ENCODE peak calls at places on chromosomes 2 and 18, in four cellular contexts. W is HepG2, H is K562, A is GM12878. Y is an unnamed sample.

GRCh38 chr2:201839727-201840126 is 33.4 kb downstream of the CDK15 start:
- DNase-seq in W (no peak), H (no peak), A (no peak), Y (no peak)

GRCh38 chr2:109407401-109408335 is 206.1 kb downstream of the SEPTIN10 start:
- DNase-seq in W (no peak), A (no peak), H (no peak), Y (no peak)

GRCh38 chr2:8545676-8546318 is 136.1 kb upstream of the ID2 start:
- DNase-seq in W (no peak), A (no peak), H (no peak), Y (no peak)

GRCh38 chr2:162057426-162057825 is 16.6 kb downstream of the DPP4 start:
- DNase-seq in W (no peak), H (no peak), A (no peak), Y (no peak)

GRCh38 chr2:106193491-106193976 is 567 bp downstream of the UXS1 start:
- DNase-seq in W (peak; percentile 15), H (no peak), A (no peak), Y (peak; percentile 40)

GRCh38 chr2:26805241-26805676 is 19.4 kb downstream of the CENPA start:
- DNase-seq in H (no peak), A (no peak), W (no peak), Y (no peak)

GRCh38 chr2:118032169-118033013 is 18.5 kb upstream of the CCDC93 start:
- DNase-seq in H (peak; percentile 51), A (no peak), W (peak; percentile 44), Y (peak; percentile 38)

GRCh38 chr2:195560209-195560907 is 96.7 kb upstream of the SLC39A10 start:
- DNase-seq in H (no peak), W (no peak), A (no peak), Y (no peak)

GRCh38 chr2:104945866-104946265 is 92.0 kb downstream of the POU3F3 start:
- DNase-seq in A (no peak), W (no peak), H (no peak), Y (no peak)

GRCh38 chr2:50791271-50791670 is 240.7 kb downstream of the NRXN1 start:
- DNase-seq in W (no peak), A (no peak), H (no peak), Y (no peak)

GRCh38 chr2:231308219-231308618 is 87.3 kb upstream of the B3GNT7 start:
- DNase-seq in W (no peak), H (no peak), A (no peak), Y (no peak)

GRCh38 chr18:64097497-64097896 is 51.4 kb downstream of the LINC00305 start:
- DNase-seq in W (no peak), A (no peak), H (no peak), Y (no peak)

GRCh38 chr2:234496835-234497591 is at the start of gene ARL4C:
- DNase-seq in W (peak; percentile 37), A (no peak), H (peak; percentile 89), Y (peak; percentile 73)

GRCh38 chr18:60232541-60232940 is 140.0 kb downstream of the MC4R start:
- DNase-seq in A (no peak), H (no peak), W (no peak), Y (no peak)

GRCh38 chr2:219752731-219753130 is 125.3 kb downstream of the SLC4A3 start:
- DNase-seq in H (no peak), W (no peak), A (no peak), Y (no peak)

GRCh38 chr18:63111549-63112402 is 207.8 kb downstream of the BCL2 start:
- DNase-seq in H (no peak), W (no peak), A (no peak), Y (no peak)

GRCh38 chr2:14292964-14293363 is 339.6 kb upstream of the LRATD1 start:
- DNase-seq in H (no peak), A (no peak), W (no peak), Y (no peak)

GRCh38 chr18:21820035-21820810 is 79.6 kb downstream of the MIB1 start:
- DNase-seq in W (peak; percentile 8), H (peak; percentile 22), A (no peak), Y (no peak)

GRCh38 chr2:231127936-231128335 is 3.1 kb upstream of the HTR2B start:
- DNase-seq in W (no peak), H (no peak), A (no peak), Y (no peak)

GRCh38 chr2:150491943-150492342 is 4.5 kb upstream of the RND3 start:
- DNase-seq in H (no peak), A (no peak), W (no peak), Y (no peak)

GRCh38 chr2:42492691-42493467 is 903 bp downstream of the KCNG3 start:
- DNase-seq in W (no peak), H (no peak), A (no peak), Y (peak; percentile 63)

GRCh38 chr18:13810950-13811485 is 12.9 kb upstream of the MC5R start:
- DNase-seq in W (no peak), A (no peak), H (no peak), Y (no peak)

GRCh38 chr2:27855476-27855875 is 34.7 kb downstream of the RBKS start:
- DNase-seq in W (no peak), H (no peak), A (no peak), Y (no peak)

GRCh38 chr18:35050638-35051287 is 9.6 kb downstream of the MAPRE2 start:
- DNase-seq in W (no peak), A (no peak), H (no peak), Y (no peak)

GRCh38 chr2:211359353-211359752 is 803.0 kb downstream of the CPS1 start:
- DNase-seq in H (no peak), A (no peak), W (no peak), Y (no peak)

GRCh38 chr18:61551586-61551985 is 218.4 kb downstream of the CDH20 start:
- DNase-seq in H (peak; percentile 18), A (peak; percentile 7), W (peak; percentile 46), Y (no peak)

GRCh38 chr18:9428862-9429661 is 46.3 kb upstream of the RALBP1 start:
- DNase-seq in H (no peak), W (no peak), A (no peak), Y (no peak)

GRCh38 chr2:144449028-144449406 is 70.9 kb downstream of the ZEB2 start:
- DNase-seq in W (no peak), A (no peak), H (no peak), Y (peak; percentile 57)

GRCh38 chr2:158691619-158692018 is 103.5 kb upstream of the DAPL1 start:
- DNase-seq in W (no peak), A (no peak), H (no peak), Y (no peak)

GRCh38 chr2:241545113-241545512 is 13.4 kb upstream of the BOK start:
- DNase-seq in W (no peak), H (no peak), A (no peak), Y (no peak)
- TF ChIP-seq NR2C2 in W (no peak), H (no peak), A (no peak), Y (no peak)

DNA sequence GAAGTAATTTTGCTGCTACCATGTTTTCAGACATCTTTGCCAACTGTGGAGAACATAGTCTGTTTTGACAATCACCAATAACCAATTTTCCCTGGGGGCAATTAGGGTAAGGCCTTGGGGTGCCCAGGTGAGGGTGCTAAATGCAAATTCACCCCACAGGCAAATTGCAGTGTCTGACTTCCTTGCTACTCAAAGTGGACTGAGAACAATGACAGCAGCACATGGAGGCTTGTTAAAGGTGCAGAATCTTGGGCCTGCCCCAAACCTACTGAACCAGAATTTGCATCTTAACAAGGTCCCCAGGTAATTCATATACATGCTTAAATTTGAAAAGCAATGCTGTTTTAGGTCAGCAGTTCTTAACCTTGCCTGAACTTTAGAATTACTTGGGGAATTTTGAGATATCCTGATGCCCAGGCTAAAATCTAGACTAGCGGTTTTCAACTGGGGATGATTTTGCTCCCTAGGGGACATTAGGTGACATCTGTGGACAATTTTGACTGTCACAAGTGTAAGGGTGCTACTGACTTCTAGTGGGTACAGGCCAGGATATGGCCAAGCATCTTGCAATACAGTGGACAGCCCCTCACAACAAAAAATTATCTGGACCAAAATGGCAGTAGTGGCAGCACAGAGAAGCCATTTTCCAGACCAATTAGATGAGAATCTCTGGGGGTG is 80.2 kb upstream of the GCFC2 start:
- DNase-seq in W (no peak), A (no peak), H (no peak), Y (no peak)
- TF ChIP-seq NR2C2 in W (no peak), A (no peak), H (no peak), Y (no peak)

GRCh38 chr18:73118121-73118816 is 250.5 kb upstream of the NETO1 start:
- DNase-seq in H (no peak), W (no peak), A (no peak), Y (no peak)
- TF ChIP-seq NR2C2 in H (no peak), W (no peak), A (no peak), Y (no peak)

DNA sequence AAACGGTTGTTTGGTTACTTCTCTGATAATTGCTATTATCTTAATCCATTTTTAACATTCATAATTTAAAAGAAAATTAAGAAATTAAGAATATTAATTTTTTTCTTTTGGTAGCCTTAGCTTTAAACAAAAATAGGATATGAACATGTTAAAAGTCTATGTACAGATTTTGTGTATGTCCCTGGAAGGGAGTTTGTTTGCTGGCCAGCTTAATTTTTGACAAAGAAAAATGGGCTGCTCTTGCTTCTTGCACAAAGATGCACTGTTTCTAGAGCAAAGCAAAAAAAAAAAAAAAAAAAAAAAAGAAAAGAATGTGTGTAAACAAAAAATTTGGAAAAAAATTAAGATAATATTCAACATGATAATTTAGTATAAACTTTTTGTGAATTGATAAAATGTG is 1.3 kb downstream of the RFTN2 start:
- DNase-seq in W (peak; percentile 14), H (no peak), A (no peak), Y (no peak)
- TF ChIP-seq NR2C2 in W (no peak), H (no peak), A (no peak), Y (no peak)

Y was measured in WTC11.